ENCODE peak calls at places on chromosomes 6 and 20, in four cellular contexts. B is WTC11, L is A549, X is astrocyte of the cerebellum. C is an unnamed sample.

GRCh38 chr6:11785449-11785951 is 6.9 kb upstream of the ADTRP start:
- DNase-seq in B (no peak), L (no peak), X (no peak), C (no peak)

GRCh38 chr6:16223362-16223761 is 15.0 kb upstream of the GMPR start:
- DNase-seq in L (no peak), X (no peak), B (no peak), C (no peak)

GRCh38 chr20:33684533-33685327 is 1.5 kb downstream of the E2F1 start:
- DNase-seq in X (no peak), L (no peak), B (peak), C (peak)

GRCh38 chr6:14889172-14889571 is 356.7 kb upstream of the JARID2 start:
- DNase-seq in X (no peak), L (no peak), B (no peak), C (peak)

GRCh38 chr6:43695078-43695966 is 7.7 kb upstream of the MRPS18A start:
- DNase-seq in L (no peak), B (peak), X (no peak), C (peak)

GRCh38 chr6:73547046-73547445 is 26.2 kb upstream of the EEF1A1 start:
- DNase-seq in L (no peak), B (no peak), X (no peak), C (no peak)

GRCh38 chr6:95133578-95133977 is 443.8 kb upstream of the MANEA start:
- DNase-seq in B (no peak), X (no peak), L (no peak), C (peak)

GRCh38 chr20:61818746-61819483 is 246.8 kb downstream of the TAF4 start:
- DNase-seq in X (no peak), L (no peak), B (no peak), C (no peak)

GRCh38 chr20:64188682-64189529 is 24.7 kb downstream of the MYT1 start:
- DNase-seq in L (peak), X (no peak), B (peak), C (peak)

GRCh38 chr6:97215157-97215769 is 67.8 kb downstream of the MMS22L start:
- DNase-seq in X (peak), B (peak), L (peak), C (peak)

GRCh38 chr20:42530855-42531674 is 658.6 kb downstream of the PTPRT start:
- DNase-seq in X (no peak), L (peak), B (peak), C (peak)
- TF ChIP-seq CTCF in X (peak), L (peak), B (peak), C (peak)

DNA sequence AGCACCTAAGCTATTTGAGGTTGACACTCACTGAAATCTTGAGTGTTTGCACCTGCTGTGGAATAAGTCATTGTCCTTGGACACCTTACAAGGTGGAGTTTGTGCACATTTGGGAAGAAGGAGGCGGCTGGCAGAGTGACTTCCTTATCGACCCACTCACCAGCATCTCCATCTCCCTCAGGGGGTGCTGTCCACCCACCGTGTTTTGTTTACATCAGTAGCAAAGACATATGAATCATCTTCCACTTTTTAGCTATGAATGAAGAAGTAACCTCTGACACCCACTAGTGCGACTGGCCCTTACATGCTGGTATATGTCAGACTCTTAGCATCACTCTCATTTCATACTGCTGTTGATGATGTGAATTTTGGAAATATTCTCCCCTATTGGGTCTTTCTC is 119.5 kb upstream of the SGK1 start:
- DNase-seq in X (no peak), L (peak), B (no peak), C (no peak)
- TF ChIP-seq CTCF in X (no peak), L (peak), B (no peak), C (no peak)

GRCh38 chr6:99617131-99617530 is 10.5 kb downstream of the PRDM13 start:
- DNase-seq in L (no peak), X (no peak), B (no peak), C (no peak)

GRCh38 chr6:99613398-99613704 is 6.7 kb downstream of the PRDM13 start:
- DNase-seq in B (peak), X (no peak), L (peak), C (peak)

GRCh38 chr6:99612551-99613397 is 6.1 kb downstream of the PRDM13 start:
- DNase-seq in X (no peak), B (no peak), L (no peak), C (no peak)

GRCh38 chr6:99613705-99614429 is 7.2 kb downstream of the PRDM13 start:
- DNase-seq in X (no peak), L (peak), B (peak), C (peak)

GRCh38 chr6:99614430-99615161 is 8.0 kb downstream of the PRDM13 start:
- DNase-seq in B (peak), X (no peak), L (peak), C (peak)
- TF ChIP-seq CTCF in B (no peak), X (no peak), L (no peak), C (no peak)

GRCh38 chr20:235891-236290 is 8.8 kb downstream of the DEFB129 start:
- DNase-seq in B (no peak), X (no peak), L (no peak), C (peak)
- TF ChIP-seq CTCF in B (no peak), X (no peak), L (no peak), C (no peak)

GRCh38 chr6:160030103-160030502 is 61.2 kb downstream of the IGF2R start:
- DNase-seq in X (peak), L (no peak), B (no peak), C (no peak)
- TF ChIP-seq CTCF in X (no peak), L (no peak), B (no peak), C (no peak)

DNA sequence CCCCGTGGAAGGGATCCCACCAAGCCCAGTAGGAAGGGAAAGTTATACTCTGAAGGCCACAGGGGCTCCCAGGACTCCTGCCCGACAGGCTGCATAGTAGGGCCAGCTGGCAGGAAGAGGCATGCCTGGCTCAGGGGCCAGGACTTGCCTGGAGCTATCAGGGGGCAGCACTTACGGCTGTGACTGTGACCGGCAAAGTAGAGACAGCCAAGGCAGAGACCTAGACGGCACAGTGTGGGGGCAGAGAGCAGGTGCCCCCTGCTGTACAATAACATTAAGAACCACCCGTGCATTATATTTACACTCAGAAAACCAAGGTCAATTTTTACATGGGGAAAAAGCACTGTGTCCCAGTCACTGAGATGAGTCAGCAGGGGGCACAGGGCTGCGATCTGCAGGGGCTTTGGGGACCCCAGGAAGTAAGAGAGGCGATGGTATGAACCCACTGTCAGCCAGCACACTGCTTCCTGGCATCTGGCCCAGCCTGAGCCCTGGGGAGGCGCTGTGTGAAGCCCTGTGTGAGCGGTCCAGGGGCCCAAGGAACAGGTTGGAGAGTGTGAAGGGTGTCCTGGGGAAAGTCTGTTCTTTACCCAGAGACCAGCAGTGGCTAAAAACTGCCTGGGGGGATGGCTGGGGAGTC is 9.9 kb downstream of the CCDC167 start:
- DNase-seq in B (no peak), L (no peak), X (no peak), C (no peak)
- TF ChIP-seq CTCF in B (no peak), L (no peak), X (peak), C (no peak)

GRCh38 chr6:136783495-136784270 is 8.6 kb downstream of the MAP3K5 start:
- DNase-seq in L (no peak), B (no peak), X (no peak), C (no peak)
- TF ChIP-seq CTCF in L (no peak), B (no peak), X (no peak), C (no peak)

GRCh38 chr6:89536230-89536629 is 102.3 kb downstream of the LYRM2 start:
- DNase-seq in L (no peak), X (no peak), B (peak), C (no peak)
- TF ChIP-seq CTCF in L (no peak), X (no peak), B (no peak), C (no peak)

C was measured in Calu3.